ENCODE peak calls at places on chromosomes 16 and 17, in seven cellular contexts. M, B, T, C, R, P and U are unnamed samples.

GRCh38 chr16:26665166-26665939 is 401.4 kb upstream of the C16orf82 start:
- DNase-seq in B (no peak), R (no peak), T (no peak), M (no peak), C (no peak), P (no peak), U (no peak)

GRCh38 chr17:5092139-5093010 is 14.1 kb downstream of the ZFP3 start:
- DNase-seq in C (no peak), P (no peak), R (no peak), M (no peak), T (no peak), B (no peak), U (no peak)

GRCh38 chr16:27789595-27790241 is 239.8 kb downstream of the KATNIP start:
- DNase-seq in B (no peak), C (no peak), M (no peak), T (no peak), R (no peak), P (no peak), U (no peak)

GRCh38 chr17:57903961-57904360 is 51.3 kb downstream of the CUEDC1 start:
- DNase-seq in M (peak), T (no peak), C (no peak), B (no peak), P (no peak), R (no peak), U (no peak)

GRCh38 chr16:3035289-3035971 is 1.3 kb downstream of the BICDL2 start:
- DNase-seq in M (no peak), B (no peak), C (no peak), R (no peak), P (no peak), T (no peak), U (no peak)

GRCh38 chr16:81612351-81613170 is 166.5 kb upstream of the PLCG2 start:
- DNase-seq in R (no peak), B (no peak), M (peak), C (peak), P (no peak), T (peak), U (no peak)

GRCh38 chr16:692356-693108 is 2.3 kb upstream of the WDR24 start:
- DNase-seq in B (no peak), T (no peak), P (no peak), M (no peak), C (no peak), R (peak), U (no peak)

GRCh38 chr16:85524630-85525463 is 88.3 kb upstream of the GSE1 start:
- DNase-seq in B (no peak), T (peak), R (no peak), C (no peak), M (peak), P (no peak), U (peak)

GRCh38 chr17:12395733-12396354 is 269.8 kb upstream of the MYOCD start:
- DNase-seq in M (no peak), C (no peak), B (peak), T (no peak), R (peak), P (no peak), U (no peak)

GRCh38 chr16:57093845-57094564 is 1.6 kb downstream of the CPNE2 start:
- DNase-seq in P (no peak), C (no peak), M (peak), R (no peak), T (no peak), B (no peak), U (no peak)

GRCh38 chr16:1899641-1900451 is 18.4 kb downstream of the HS3ST6 start:
- DNase-seq in C (peak), P (no peak), R (no peak), T (no peak), M (no peak), B (no peak), U (no peak)

GRCh38 chr16:4231886-4232285 is 10.0 kb downstream of the SRL start:
- DNase-seq in T (no peak), M (peak), R (no peak), P (no peak), C (no peak), B (no peak), U (no peak)

GRCh38 chr17:75691371-75692290 is 24.5 kb downstream of the SAP30BP start:
- DNase-seq in R (no peak), M (no peak), P (no peak), B (no peak), T (peak), C (peak), U (peak)

GRCh38 chr17:81413497-81414135 is 18.4 kb downstream of the BAHCC1 start:
- DNase-seq in R (no peak), M (no peak), T (no peak), C (no peak), P (no peak), B (no peak), U (no peak)

GRCh38 chr17:76498886-76499667 is 2.1 kb downstream of the RHBDF2 start:
- DNase-seq in C (no peak), M (no peak), B (no peak), T (no peak), R (no peak), P (no peak), U (no peak)

GRCh38 chr16:15739940-15740339 is 89.9 kb downstream of the NDE1 start:
- DNase-seq in R (no peak), M (no peak), T (no peak), P (no peak), B (no peak), C (no peak), U (no peak)

GRCh38 chr16:87062569-87063442 is 254.4 kb downstream of the C16orf95 start:
- DNase-seq in P (peak), M (peak), R (peak), C (peak), B (peak), T (peak), U (peak)

GRCh38 chr17:67779098-67779672 is 46.1 kb upstream of the BPTF start:
- DNase-seq in R (peak), P (no peak), C (peak), T (peak), M (peak), B (peak), U (peak)

GRCh38 chr17:72362466-72363335 is 241.9 kb downstream of the SOX9 start:
- DNase-seq in C (no peak), M (no peak), R (no peak), P (no peak), B (no peak), T (peak), U (no peak)

GRCh38 chr17:58156839-58157803 is 8.9 kb downstream of the OR4D1 start:
- DNase-seq in R (peak), C (no peak), M (peak), P (peak), B (peak), T (peak), U (no peak)

GRCh38 chr17:50785126-50785525 is 17.8 kb upstream of the ANKRD40CL start:
- DNase-seq in B (no peak), T (no peak), P (no peak), R (no peak), C (no peak), M (no peak), U (no peak)

GRCh38 chr16:89476811-89477261 is 13.5 kb downstream of the ANKRD11 start:
- DNase-seq in R (no peak), C (no peak), T (no peak), B (no peak), M (no peak), P (no peak), U (no peak)

GRCh38 chr17:78151514-78152008 is 5.4 kb downstream of the C17orf99 start:
- DNase-seq in T (no peak), C (peak), M (no peak), R (no peak), P (no peak), B (no peak), U (peak)

GRCh38 chr17:16027708-16028584 is 28.3 kb downstream of the TTC19 start:
- DNase-seq in B (no peak), T (peak), M (no peak), R (peak), P (peak), C (no peak), U (peak)

GRCh38 chr16:68369697-68370096 is 58.9 kb downstream of the PRMT7 start:
- DNase-seq in C (no peak), T (no peak), M (no peak), B (no peak), P (peak), R (no peak), U (no peak)

GRCh38 chr16:1509307-1510221 is 16.4 kb downstream of the TELO2 start:
- DNase-seq in T (no peak), M (peak), R (no peak), C (no peak), B (no peak), P (no peak), U (no peak)

GRCh38 chr17:74032222-74032621 is 171.3 kb upstream of the RPL38 start:
- DNase-seq in P (no peak), R (no peak), C (no peak), M (no peak), B (no peak), T (no peak), U (no peak)

GRCh38 chr17:49108318-49108717 is 24.3 kb upstream of the B4GALNT2 start:
- DNase-seq in M (no peak), T (peak), R (no peak), B (no peak), C (peak), P (no peak), U (peak)